ENCODE peak calls at places on chromosomes 6 and 20, in ten cellular contexts. U, I, E, K, W, Y, J, D, F and L are unnamed samples.

GRCh38 chr6:166802437-166802836 is 153.9 kb downstream of the RNASET2 start:
- DNase-seq in E (no peak), I (no peak), W (no peak), Y (no peak), D (no peak), J (no peak), F (no peak), U (no peak), K (no peak), L (no peak)

GRCh38 chr20:24792641-24793495 is 156.2 kb upstream of the CST7 start:
- DNase-seq in I (no peak), U (no peak), F (no peak), E (no peak), D (no peak), W (no peak), Y (no peak), J (no peak), K (no peak), L (no peak)

GRCh38 chr6:32070814-32071466 is 32.7 kb downstream of the CYP21A2 start:
- DNase-seq in Y (no peak), I (no peak), K (no peak), J (no peak), W (no peak), U (no peak), D (peak), F (no peak), E (no peak), L (no peak)

GRCh38 chr20:51447097-51447764 is 95.3 kb downstream of the NFATC2 start:
- DNase-seq in I (no peak), U (peak), J (no peak), F (no peak), W (no peak), D (no peak), K (peak), Y (peak), E (peak), L (no peak)

GRCh38 chr6:10151144-10151915 is 263.5 kb downstream of the TFAP2A start:
- DNase-seq in J (no peak), W (no peak), E (no peak), K (peak), D (no peak), I (no peak), Y (no peak), U (no peak), F (no peak), L (no peak)

GRCh38 chr6:92126088-92126487 is 1293.3 kb downstream of the EPHA7 start:
- DNase-seq in K (no peak), I (no peak), Y (no peak), U (no peak), F (no peak), D (no peak), J (no peak), E (no peak), W (no peak), L (no peak)

GRCh38 chr6:25312703-25313102 is 33.5 kb downstream of the CARMIL1 start:
- DNase-seq in E (no peak), F (no peak), U (no peak), D (no peak), Y (no peak), W (no peak), K (peak), J (no peak), I (no peak), L (no peak)

GRCh38 chr20:60064554-60064953 is 106.3 kb downstream of the CDH26 start:
- DNase-seq in I (no peak), U (no peak), E (no peak), F (no peak), K (no peak), J (no peak), W (no peak), D (no peak), Y (no peak), L (no peak)

GRCh38 chr20:49367113-49367512 is 89.3 kb upstream of the ZNFX1 start:
- DNase-seq in E (no peak), I (no peak), U (no peak), K (no peak), D (no peak), J (no peak), W (no peak), F (no peak), Y (no peak), L (no peak)

GRCh38 chr6:85126448-85127178 is 323.3 kb upstream of the NT5E start:
- DNase-seq in D (no peak), K (peak), I (no peak), W (no peak), Y (no peak), J (peak), U (no peak), F (peak), E (peak), L (no peak)

GRCh38 chr20:10524034-10524476 is 89.0 kb downstream of the SLX4IP start:
- DNase-seq in I (no peak), D (no peak), E (peak), W (no peak), Y (peak), J (peak), K (no peak), F (no peak), U (no peak), L (no peak)

GRCh38 chr6:34496103-34496685 is 30.3 kb downstream of the PACSIN1 start:
- DNase-seq in I (no peak), Y (no peak), F (no peak), J (no peak), K (no peak), W (no peak), D (peak), E (no peak), U (no peak), L (no peak)

GRCh38 chr6:6701864-6702263 is 113.3 kb downstream of the LY86 start:
- DNase-seq in K (no peak), Y (peak), J (no peak), D (no peak), I (no peak), E (no peak), U (no peak), F (no peak), W (no peak), L (no peak)
- TF ChIP-seq CTCF in K (no peak), Y (no peak), J (no peak), D (no peak), I (no peak), E (no peak), U (no peak), F (no peak), W (no peak), L (no peak)

GRCh38 chr20:39066464-39066863 is 104.3 kb downstream of the DHX35 start:
- DNase-seq in Y (no peak), U (no peak), I (no peak), E (peak), K (no peak), D (no peak), J (peak), W (no peak), F (no peak), L (no peak)
- TF ChIP-seq CTCF in Y (no peak), U (no peak), I (no peak), E (peak), K (peak), D (no peak), J (peak), W (no peak), F (no peak), L (no peak)

GRCh38 chr6:44257753-44258324 is 511 bp upstream of the SLC35B2 start:
- DNase-seq in K (no peak), U (no peak), J (no peak), E (no peak), Y (no peak), W (no peak), F (peak), D (peak), I (no peak), L (no peak)

GRCh38 chr6:44256291-44257006 is 879 bp downstream of the SLC35B2 start:
- DNase-seq in J (no peak), W (no peak), Y (no peak), F (no peak), K (no peak), U (no peak), E (no peak), I (no peak), D (no peak), L (no peak)

GRCh38 chr6:44255848-44256247 is 1.5 kb downstream of the SLC35B2 start:
- DNase-seq in F (no peak), K (no peak), D (no peak), U (no peak), I (no peak), J (no peak), E (no peak), W (no peak), Y (no peak), L (no peak)

GRCh38 chr6:44258325-44258863 is 1.1 kb upstream of the SLC35B2 start:
- DNase-seq in U (no peak), D (no peak), J (no peak), W (no peak), E (no peak), Y (no peak), F (peak), I (no peak), K (no peak), L (no peak)

GRCh38 chr6:44257007-44257752 is at the start of gene SLC35B2:
- DNase-seq in D (peak), U (no peak), Y (peak), K (peak), I (peak), J (peak), F (peak), E (peak), W (no peak), L (no peak)
- TF ChIP-seq CTCF in D (peak), U (peak), Y (peak), K (peak), I (peak), J (peak), F (peak), E (peak), W (peak), L (peak)

DNA sequence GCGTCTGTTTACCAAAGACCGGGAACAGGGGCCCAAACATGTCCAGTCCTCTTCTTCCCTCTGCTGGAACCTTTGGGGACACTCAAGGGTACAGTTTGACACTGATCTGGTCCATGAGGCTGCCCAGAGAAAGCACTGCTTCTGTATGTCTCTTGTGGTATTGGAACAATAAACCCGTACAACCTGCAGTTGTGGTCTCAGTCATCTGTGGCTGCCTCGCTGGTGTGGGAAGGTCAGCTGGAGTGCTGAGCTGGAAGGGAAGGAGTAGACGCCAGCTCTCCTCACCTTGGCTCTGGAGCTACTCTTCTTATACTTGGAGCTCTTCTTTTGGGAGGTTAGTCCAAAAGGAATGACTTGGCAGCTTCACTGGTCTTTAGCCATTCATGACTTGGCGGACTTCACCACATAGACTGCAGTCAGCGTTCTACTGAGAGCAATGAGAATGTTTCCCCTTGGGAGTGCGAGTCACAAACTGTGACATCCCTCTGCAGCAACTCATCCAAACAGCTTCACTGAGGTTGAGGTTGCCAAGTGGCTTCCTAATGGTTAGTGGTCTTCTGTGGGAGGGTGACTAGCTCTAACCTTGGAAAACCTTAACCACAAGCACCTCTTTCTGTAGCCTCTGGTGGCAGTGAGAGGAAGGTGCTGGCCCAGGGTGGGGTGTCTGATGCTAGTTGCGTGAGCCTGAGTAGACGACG is 81.2 kb downstream of the ASXL1 start:
- DNase-seq in I (no peak), F (no peak), U (no peak), Y (peak), D (peak), W (no peak), J (no peak), K (peak), E (no peak), L (no peak)
- TF ChIP-seq CTCF in I (no peak), F (no peak), U (no peak), Y (no peak), D (no peak), W (no peak), J (no peak), K (peak), E (no peak), L (no peak)